ENCODE peak calls at places on chromosomes 13 and 19, in nine cellular contexts. One of them, this sample, is unnamed.

GRCh38 chr13:112545866-112546265 is 42.1 kb downstream of the TUBGCP3 start:
- DNase-seq in pancreas: no peak
- DNase-seq in tibial nerve: no peak
- DNase-seq in fibroblast of pulmonary artery: peak
- DNase-seq in CD4-positive, alpha-beta T cell: no peak
- DNase-seq in HFFc6: peak
- DNase-seq in cardiac fibroblast: peak
- DNase-seq in esophagus squamous epithelium: no peak
- DNase-seq in ascending aorta: no peak
- DNase-seq in this sample: no peak

GRCh38 chr13:112175162-112176075 is 108.5 kb downstream of the SOX1 start:
- DNase-seq in pancreas: no peak
- DNase-seq in tibial nerve: no peak
- DNase-seq in fibroblast of pulmonary artery: no peak
- DNase-seq in CD4-positive, alpha-beta T cell: no peak
- DNase-seq in HFFc6: no peak
- DNase-seq in cardiac fibroblast: no peak
- DNase-seq in esophagus squamous epithelium: no peak
- DNase-seq in ascending aorta: no peak
- DNase-seq in this sample: no peak

GRCh38 chr13:41310963-41311606 is at the start of gene NAA16:
- DNase-seq in pancreas: peak
- DNase-seq in tibial nerve: peak
- DNase-seq in fibroblast of pulmonary artery: peak
- DNase-seq in CD4-positive, alpha-beta T cell: peak
- DNase-seq in HFFc6: peak
- DNase-seq in cardiac fibroblast: peak
- DNase-seq in esophagus squamous epithelium: peak
- DNase-seq in ascending aorta: peak
- DNase-seq in this sample: peak

GRCh38 chr19:33509774-33510173 is 11.8 kb downstream of the PEPD start:
- DNase-seq in pancreas: no peak
- DNase-seq in tibial nerve: no peak
- DNase-seq in fibroblast of pulmonary artery: no peak
- DNase-seq in CD4-positive, alpha-beta T cell: no peak
- DNase-seq in HFFc6: no peak
- DNase-seq in cardiac fibroblast: no peak
- DNase-seq in esophagus squamous epithelium: no peak
- DNase-seq in ascending aorta: no peak
- DNase-seq in this sample: no peak

GRCh38 chr13:65293530-65294198 is 1936.5 kb downstream of the PCDH9 start:
- DNase-seq in pancreas: no peak
- DNase-seq in tibial nerve: no peak
- DNase-seq in fibroblast of pulmonary artery: no peak
- DNase-seq in CD4-positive, alpha-beta T cell: no peak
- DNase-seq in HFFc6: no peak
- DNase-seq in cardiac fibroblast: no peak
- DNase-seq in esophagus squamous epithelium: no peak
- DNase-seq in ascending aorta: no peak
- DNase-seq in this sample: no peak

GRCh38 chr13:21043898-21044297 is 17.5 kb downstream of the LATS2 start:
- DNase-seq in pancreas: no peak
- DNase-seq in tibial nerve: no peak
- DNase-seq in fibroblast of pulmonary artery: peak
- DNase-seq in CD4-positive, alpha-beta T cell: no peak
- DNase-seq in HFFc6: peak
- DNase-seq in cardiac fibroblast: peak
- DNase-seq in esophagus squamous epithelium: no peak
- DNase-seq in ascending aorta: no peak
- DNase-seq in this sample: no peak

GRCh38 chr13:18993884-18994660 is 187.6 kb downstream of the TUBA3C start:
- DNase-seq in pancreas: peak
- DNase-seq in tibial nerve: no peak
- DNase-seq in fibroblast of pulmonary artery: no peak
- DNase-seq in CD4-positive, alpha-beta T cell: no peak
- DNase-seq in HFFc6: no peak
- DNase-seq in cardiac fibroblast: no peak
- DNase-seq in esophagus squamous epithelium: no peak
- DNase-seq in ascending aorta: no peak
- DNase-seq in this sample: no peak

GRCh38 chr19:52993342-52994178 is 20.2 kb upstream of the ERVV-1 start:
- DNase-seq in pancreas: peak
- DNase-seq in tibial nerve: peak
- DNase-seq in fibroblast of pulmonary artery: peak
- DNase-seq in CD4-positive, alpha-beta T cell: peak
- DNase-seq in HFFc6: peak
- DNase-seq in cardiac fibroblast: peak
- DNase-seq in esophagus squamous epithelium: no peak
- DNase-seq in ascending aorta: peak
- DNase-seq in this sample: peak

GRCh38 chr19:11736696-11737095 is 2.0 kb downstream of the ZNF823 start:
- DNase-seq in pancreas: no peak
- DNase-seq in tibial nerve: no peak
- DNase-seq in fibroblast of pulmonary artery: peak
- DNase-seq in CD4-positive, alpha-beta T cell: no peak
- DNase-seq in HFFc6: peak
- DNase-seq in cardiac fibroblast: peak
- DNase-seq in esophagus squamous epithelium: no peak
- DNase-seq in ascending aorta: peak
- DNase-seq in this sample: peak

GRCh38 chr19:58054792-58055482 is 4.1 kb upstream of the ZNF135 start:
- DNase-seq in pancreas: no peak
- DNase-seq in tibial nerve: no peak
- DNase-seq in fibroblast of pulmonary artery: peak
- DNase-seq in CD4-positive, alpha-beta T cell: no peak
- DNase-seq in HFFc6: no peak
- DNase-seq in cardiac fibroblast: peak
- DNase-seq in esophagus squamous epithelium: no peak
- DNase-seq in ascending aorta: no peak
- DNase-seq in this sample: peak

GRCh38 chr13:36819064-36819810 is at the start of gene RFXAP:
- DNase-seq in pancreas: peak
- DNase-seq in tibial nerve: peak
- DNase-seq in fibroblast of pulmonary artery: peak
- DNase-seq in CD4-positive, alpha-beta T cell: peak
- DNase-seq in HFFc6: peak
- DNase-seq in cardiac fibroblast: peak
- DNase-seq in esophagus squamous epithelium: peak
- DNase-seq in ascending aorta: peak
- DNase-seq in this sample: peak

GRCh38 chr13:36820222-36820621 is 1.2 kb downstream of the RFXAP start:
- DNase-seq in pancreas: no peak
- DNase-seq in tibial nerve: no peak
- DNase-seq in fibroblast of pulmonary artery: no peak
- DNase-seq in CD4-positive, alpha-beta T cell: no peak
- DNase-seq in HFFc6: no peak
- DNase-seq in cardiac fibroblast: no peak
- DNase-seq in esophagus squamous epithelium: no peak
- DNase-seq in ascending aorta: no peak
- DNase-seq in this sample: peak

GRCh38 chr13:36818483-36819063 is 449 bp upstream of the RFXAP start:
- DNase-seq in pancreas: no peak
- DNase-seq in tibial nerve: peak
- DNase-seq in fibroblast of pulmonary artery: no peak
- DNase-seq in CD4-positive, alpha-beta T cell: no peak
- DNase-seq in HFFc6: no peak
- DNase-seq in cardiac fibroblast: peak
- DNase-seq in esophagus squamous epithelium: no peak
- DNase-seq in ascending aorta: no peak
- DNase-seq in this sample: no peak

GRCh38 chr13:36819811-36820140 is 754 bp downstream of the RFXAP start:
- DNase-seq in pancreas: no peak
- DNase-seq in tibial nerve: no peak
- DNase-seq in fibroblast of pulmonary artery: peak
- DNase-seq in CD4-positive, alpha-beta T cell: no peak
- DNase-seq in HFFc6: no peak
- DNase-seq in cardiac fibroblast: peak
- DNase-seq in esophagus squamous epithelium: no peak
- DNase-seq in ascending aorta: no peak
- DNase-seq in this sample: no peak

GRCh38 chr13:36817996-36818395 is 1.0 kb upstream of the RFXAP start:
- DNase-seq in pancreas: no peak
- DNase-seq in tibial nerve: no peak
- DNase-seq in fibroblast of pulmonary artery: no peak
- DNase-seq in CD4-positive, alpha-beta T cell: no peak
- DNase-seq in HFFc6: no peak
- DNase-seq in cardiac fibroblast: no peak
- DNase-seq in esophagus squamous epithelium: no peak
- DNase-seq in ascending aorta: no peak
- DNase-seq in this sample: no peak
- TF ChIP-seq CTCF in pancreas: no peak
- TF ChIP-seq CTCF in tibial nerve: no peak
- TF ChIP-seq CTCF in fibroblast of pulmonary artery: no peak
- TF ChIP-seq CTCF in CD4-positive, alpha-beta T cell: no peak
- TF ChIP-seq CTCF in HFFc6: peak
- TF ChIP-seq CTCF in cardiac fibroblast: no peak
- TF ChIP-seq CTCF in esophagus squamous epithelium: no peak
- TF ChIP-seq CTCF in ascending aorta: no peak
- TF ChIP-seq CTCF in this sample: no peak

GRCh38 chr19:10334340-10335148 is 1.2 kb upstream of the RAVER1 start:
- DNase-seq in pancreas: peak
- DNase-seq in tibial nerve: peak
- DNase-seq in fibroblast of pulmonary artery: peak
- DNase-seq in CD4-positive, alpha-beta T cell: peak
- DNase-seq in HFFc6: peak
- DNase-seq in cardiac fibroblast: peak
- DNase-seq in esophagus squamous epithelium: peak
- DNase-seq in ascending aorta: peak
- DNase-seq in this sample: no peak

GRCh38 chr19:10333758-10334339 is 520 bp upstream of the RAVER1 start:
- DNase-seq in pancreas: no peak
- DNase-seq in tibial nerve: no peak
- DNase-seq in fibroblast of pulmonary artery: peak
- DNase-seq in CD4-positive, alpha-beta T cell: no peak
- DNase-seq in HFFc6: peak
- DNase-seq in cardiac fibroblast: no peak
- DNase-seq in esophagus squamous epithelium: no peak
- DNase-seq in ascending aorta: no peak
- DNase-seq in this sample: no peak

GRCh38 chr19:10332158-10332964 is 968 bp downstream of the RAVER1 start:
- DNase-seq in pancreas: no peak
- DNase-seq in tibial nerve: no peak
- DNase-seq in fibroblast of pulmonary artery: no peak
- DNase-seq in CD4-positive, alpha-beta T cell: no peak
- DNase-seq in HFFc6: no peak
- DNase-seq in cardiac fibroblast: no peak
- DNase-seq in esophagus squamous epithelium: no peak
- DNase-seq in ascending aorta: no peak
- DNase-seq in this sample: no peak

GRCh38 chr19:10335149-10336053 is 2.1 kb upstream of the RAVER1 start:
- DNase-seq in pancreas: no peak
- DNase-seq in tibial nerve: no peak
- DNase-seq in fibroblast of pulmonary artery: no peak
- DNase-seq in CD4-positive, alpha-beta T cell: no peak
- DNase-seq in HFFc6: no peak
- DNase-seq in cardiac fibroblast: no peak
- DNase-seq in esophagus squamous epithelium: no peak
- DNase-seq in ascending aorta: no peak
- DNase-seq in this sample: no peak

GRCh38 chr19:10332965-10333757 is at the start of gene RAVER1:
- DNase-seq in pancreas: peak
- DNase-seq in tibial nerve: peak
- DNase-seq in fibroblast of pulmonary artery: peak
- DNase-seq in CD4-positive, alpha-beta T cell: peak
- DNase-seq in HFFc6: peak
- DNase-seq in cardiac fibroblast: peak
- DNase-seq in esophagus squamous epithelium: peak
- DNase-seq in ascending aorta: peak
- DNase-seq in this sample: peak
- TF ChIP-seq CTCF in pancreas: no peak
- TF ChIP-seq CTCF in tibial nerve: no peak
- TF ChIP-seq CTCF in fibroblast of pulmonary artery: no peak
- TF ChIP-seq CTCF in CD4-positive, alpha-beta T cell: no peak
- TF ChIP-seq CTCF in HFFc6: no peak
- TF ChIP-seq CTCF in cardiac fibroblast: no peak
- TF ChIP-seq CTCF in esophagus squamous epithelium: no peak
- TF ChIP-seq CTCF in ascending aorta: no peak
- TF ChIP-seq CTCF in this sample: no peak

GRCh38 chr13:49418206-49418605 is 25.7 kb downstream of the CAB39L start:
- DNase-seq in pancreas: no peak
- DNase-seq in tibial nerve: no peak
- DNase-seq in fibroblast of pulmonary artery: no peak
- DNase-seq in CD4-positive, alpha-beta T cell: no peak
- DNase-seq in HFFc6: no peak
- DNase-seq in cardiac fibroblast: no peak
- DNase-seq in esophagus squamous epithelium: no peak
- DNase-seq in ascending aorta: no peak
- DNase-seq in this sample: no peak

GRCh38 chr13:49419292-49419691 is 24.6 kb downstream of the CAB39L start:
- DNase-seq in pancreas: no peak
- DNase-seq in tibial nerve: no peak
- DNase-seq in fibroblast of pulmonary artery: no peak
- DNase-seq in CD4-positive, alpha-beta T cell: no peak
- DNase-seq in HFFc6: no peak
- DNase-seq in cardiac fibroblast: peak
- DNase-seq in esophagus squamous epithelium: no peak
- DNase-seq in ascending aorta: no peak
- DNase-seq in this sample: no peak

DNA sequence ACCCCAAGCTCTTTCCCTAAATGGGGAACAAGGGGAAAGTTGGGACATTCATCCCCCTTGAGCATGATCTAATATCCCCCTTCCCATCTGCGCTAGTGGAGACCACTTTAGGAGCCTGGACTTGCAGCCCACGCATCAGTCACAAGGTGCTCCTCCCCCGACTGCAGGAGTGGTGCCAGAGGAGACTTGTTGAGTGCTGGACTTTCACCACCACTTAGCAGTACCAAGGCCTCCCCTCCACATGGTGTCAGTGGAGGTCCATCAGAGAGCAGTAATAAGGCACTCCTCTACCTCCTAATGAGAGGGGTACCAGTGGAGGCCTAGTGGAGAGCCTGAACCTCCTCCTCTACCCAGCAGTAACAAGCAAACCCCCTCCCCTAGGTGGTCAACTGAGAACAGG is 22.5 kb downstream of the CAB39L start:
- DNase-seq in pancreas: no peak
- DNase-seq in tibial nerve: no peak
- DNase-seq in fibroblast of pulmonary artery: peak
- DNase-seq in CD4-positive, alpha-beta T cell: peak
- DNase-seq in HFFc6: no peak
- DNase-seq in cardiac fibroblast: peak
- DNase-seq in esophagus squamous epithelium: no peak
- DNase-seq in ascending aorta: no peak
- DNase-seq in this sample: peak
- TF ChIP-seq CTCF in pancreas: no peak
- TF ChIP-seq CTCF in tibial nerve: no peak
- TF ChIP-seq CTCF in fibroblast of pulmonary artery: peak
- TF ChIP-seq CTCF in CD4-positive, alpha-beta T cell: no peak
- TF ChIP-seq CTCF in HFFc6: peak
- TF ChIP-seq CTCF in cardiac fibroblast: no peak
- TF ChIP-seq CTCF in esophagus squamous epithelium: no peak
- TF ChIP-seq CTCF in ascending aorta: no peak
- TF ChIP-seq CTCF in this sample: peak

DNA sequence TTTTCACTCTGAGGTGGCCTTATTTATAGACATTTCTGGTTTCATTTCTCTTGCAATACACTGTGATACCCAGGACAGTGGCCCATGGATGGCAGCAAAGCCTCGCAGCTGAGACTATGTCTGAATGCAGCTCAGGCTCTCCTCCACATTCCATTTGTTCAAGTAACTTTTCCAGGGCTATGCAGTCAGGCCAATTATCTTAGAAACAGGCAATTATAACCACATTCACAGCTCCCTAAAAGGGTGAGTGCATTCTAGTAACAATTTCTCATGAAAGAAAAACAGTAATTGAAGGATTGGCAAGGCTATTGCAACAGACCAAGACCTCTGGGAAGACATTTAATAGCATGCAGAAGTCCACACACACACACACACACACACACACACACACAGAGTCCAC is 264.0 kb downstream of the TBC1D4 start:
- DNase-seq in pancreas: no peak
- DNase-seq in tibial nerve: no peak
- DNase-seq in fibroblast of pulmonary artery: peak
- DNase-seq in CD4-positive, alpha-beta T cell: no peak
- DNase-seq in HFFc6: peak
- DNase-seq in cardiac fibroblast: peak
- DNase-seq in esophagus squamous epithelium: no peak
- DNase-seq in ascending aorta: no peak
- DNase-seq in this sample: no peak
- TF ChIP-seq CTCF in pancreas: no peak
- TF ChIP-seq CTCF in tibial nerve: no peak
- TF ChIP-seq CTCF in fibroblast of pulmonary artery: no peak
- TF ChIP-seq CTCF in CD4-positive, alpha-beta T cell: no peak
- TF ChIP-seq CTCF in HFFc6: no peak
- TF ChIP-seq CTCF in cardiac fibroblast: no peak
- TF ChIP-seq CTCF in esophagus squamous epithelium: no peak
- TF ChIP-seq CTCF in ascending aorta: no peak
- TF ChIP-seq CTCF in this sample: no peak